ENCODE peak calls at places on chromosomes 12 and 14, in eight cellular contexts. One of them, this sample, is unnamed.

GRCh38 chr14:74492413-74493342 is at the start of gene NPC2:
- DNase-seq in GM20000: no peak
- DNase-seq in stimulated activated CD8-positive, alpha-beta memory T cell treated with anti-CD3 and anti-CD28 coated beads, Interleukin-4, amount 100 ng/mL, for 24 hours: no peak
- DNase-seq in A172: no peak
- DNase-seq in pancreas: no peak
- DNase-seq in cardiac muscle cell: no peak
- DNase-seq in CD4-positive, alpha-beta memory T cell: peak
- DNase-seq in endothelial cell: no peak
- DNase-seq in this sample: no peak

GRCh38 chr12:54053625-54054441 is at the start of gene HOXC4:
- DNase-seq in GM20000: peak
- DNase-seq in stimulated activated CD8-positive, alpha-beta memory T cell treated with anti-CD3 and anti-CD28 coated beads, Interleukin-4, amount 100 ng/mL, for 24 hours: no peak
- DNase-seq in A172: no peak
- DNase-seq in pancreas: no peak
- DNase-seq in cardiac muscle cell: no peak
- DNase-seq in CD4-positive, alpha-beta memory T cell: no peak
- DNase-seq in endothelial cell: no peak
- DNase-seq in this sample: peak

GRCh38 chr14:55245657-55246268 is 25.5 kb upstream of the FBXO34 start:
- DNase-seq in GM20000: peak
- DNase-seq in stimulated activated CD8-positive, alpha-beta memory T cell treated with anti-CD3 and anti-CD28 coated beads, Interleukin-4, amount 100 ng/mL, for 24 hours: no peak
- DNase-seq in A172: peak
- DNase-seq in pancreas: no peak
- DNase-seq in cardiac muscle cell: peak
- DNase-seq in CD4-positive, alpha-beta memory T cell: peak
- DNase-seq in endothelial cell: peak
- DNase-seq in this sample: no peak

GRCh38 chr12:20438307-20438779 is 70.0 kb downstream of the PDE3A start:
- DNase-seq in GM20000: no peak
- DNase-seq in stimulated activated CD8-positive, alpha-beta memory T cell treated with anti-CD3 and anti-CD28 coated beads, Interleukin-4, amount 100 ng/mL, for 24 hours: no peak
- DNase-seq in A172: no peak
- DNase-seq in pancreas: no peak
- DNase-seq in cardiac muscle cell: no peak
- DNase-seq in CD4-positive, alpha-beta memory T cell: no peak
- DNase-seq in endothelial cell: no peak
- DNase-seq in this sample: no peak

GRCh38 chr14:90715993-90716392 is 100.2 kb downstream of the TTC7B start:
- DNase-seq in GM20000: no peak
- DNase-seq in stimulated activated CD8-positive, alpha-beta memory T cell treated with anti-CD3 and anti-CD28 coated beads, Interleukin-4, amount 100 ng/mL, for 24 hours: no peak
- DNase-seq in A172: no peak
- DNase-seq in pancreas: no peak
- DNase-seq in cardiac muscle cell: no peak
- DNase-seq in CD4-positive, alpha-beta memory T cell: no peak
- DNase-seq in endothelial cell: no peak
- DNase-seq in this sample: no peak

GRCh38 chr12:3436496-3437060 is 54.4 kb upstream of the PRMT8 start:
- DNase-seq in GM20000: no peak
- DNase-seq in stimulated activated CD8-positive, alpha-beta memory T cell treated with anti-CD3 and anti-CD28 coated beads, Interleukin-4, amount 100 ng/mL, for 24 hours: no peak
- DNase-seq in A172: no peak
- DNase-seq in pancreas: no peak
- DNase-seq in cardiac muscle cell: no peak
- DNase-seq in CD4-positive, alpha-beta memory T cell: no peak
- DNase-seq in endothelial cell: no peak
- DNase-seq in this sample: no peak

GRCh38 chr14:52299692-52300278 is 14.3 kb upstream of the PTGER2 start:
- DNase-seq in GM20000: peak
- DNase-seq in stimulated activated CD8-positive, alpha-beta memory T cell treated with anti-CD3 and anti-CD28 coated beads, Interleukin-4, amount 100 ng/mL, for 24 hours: no peak
- DNase-seq in A172: peak
- DNase-seq in pancreas: no peak
- DNase-seq in cardiac muscle cell: peak
- DNase-seq in CD4-positive, alpha-beta memory T cell: peak
- DNase-seq in endothelial cell: no peak
- DNase-seq in this sample: no peak

GRCh38 chr12:100793182-100793581 is 1.4 kb upstream of the ANO4 start:
- DNase-seq in GM20000: no peak
- DNase-seq in stimulated activated CD8-positive, alpha-beta memory T cell treated with anti-CD3 and anti-CD28 coated beads, Interleukin-4, amount 100 ng/mL, for 24 hours: no peak
- DNase-seq in A172: peak
- DNase-seq in pancreas: no peak
- DNase-seq in cardiac muscle cell: no peak
- DNase-seq in CD4-positive, alpha-beta memory T cell: no peak
- DNase-seq in endothelial cell: no peak
- DNase-seq in this sample: no peak

GRCh38 chr14:64817631-64818030 is 62.1 kb downstream of the SPTB start:
- DNase-seq in GM20000: no peak
- DNase-seq in stimulated activated CD8-positive, alpha-beta memory T cell treated with anti-CD3 and anti-CD28 coated beads, Interleukin-4, amount 100 ng/mL, for 24 hours: no peak
- DNase-seq in A172: peak
- DNase-seq in pancreas: no peak
- DNase-seq in cardiac muscle cell: no peak
- DNase-seq in CD4-positive, alpha-beta memory T cell: no peak
- DNase-seq in endothelial cell: no peak
- DNase-seq in this sample: no peak

GRCh38 chr14:33679461-33680225 is 271.2 kb downstream of the EGLN3 start:
- DNase-seq in GM20000: no peak
- DNase-seq in stimulated activated CD8-positive, alpha-beta memory T cell treated with anti-CD3 and anti-CD28 coated beads, Interleukin-4, amount 100 ng/mL, for 24 hours: no peak
- DNase-seq in A172: peak
- DNase-seq in pancreas: no peak
- DNase-seq in cardiac muscle cell: no peak
- DNase-seq in CD4-positive, alpha-beta memory T cell: no peak
- DNase-seq in endothelial cell: no peak
- DNase-seq in this sample: no peak

GRCh38 chr12:115813256-115813655 is 464.2 kb downstream of the MED13L start:
- DNase-seq in GM20000: no peak
- DNase-seq in stimulated activated CD8-positive, alpha-beta memory T cell treated with anti-CD3 and anti-CD28 coated beads, Interleukin-4, amount 100 ng/mL, for 24 hours: no peak
- DNase-seq in A172: no peak
- DNase-seq in pancreas: no peak
- DNase-seq in cardiac muscle cell: no peak
- DNase-seq in CD4-positive, alpha-beta memory T cell: no peak
- DNase-seq in endothelial cell: no peak
- DNase-seq in this sample: no peak

GRCh38 chr12:131529196-131530040 is 181.5 kb upstream of the SFSWAP start:
- DNase-seq in GM20000: no peak
- DNase-seq in stimulated activated CD8-positive, alpha-beta memory T cell treated with anti-CD3 and anti-CD28 coated beads, Interleukin-4, amount 100 ng/mL, for 24 hours: no peak
- DNase-seq in A172: peak
- DNase-seq in pancreas: no peak
- DNase-seq in cardiac muscle cell: no peak
- DNase-seq in CD4-positive, alpha-beta memory T cell: no peak
- DNase-seq in endothelial cell: no peak
- DNase-seq in this sample: no peak

GRCh38 chr12:132367401-132367851 is 38.0 kb upstream of the GALNT9 start:
- DNase-seq in GM20000: no peak
- DNase-seq in stimulated activated CD8-positive, alpha-beta memory T cell treated with anti-CD3 and anti-CD28 coated beads, Interleukin-4, amount 100 ng/mL, for 24 hours: no peak
- DNase-seq in A172: no peak
- DNase-seq in pancreas: no peak
- DNase-seq in cardiac muscle cell: no peak
- DNase-seq in CD4-positive, alpha-beta memory T cell: no peak
- DNase-seq in endothelial cell: no peak
- DNase-seq in this sample: no peak

GRCh38 chr12:131795688-131796410 is 32.3 kb upstream of the MMP17 start:
- DNase-seq in GM20000: no peak
- DNase-seq in stimulated activated CD8-positive, alpha-beta memory T cell treated with anti-CD3 and anti-CD28 coated beads, Interleukin-4, amount 100 ng/mL, for 24 hours: no peak
- DNase-seq in A172: no peak
- DNase-seq in pancreas: no peak
- DNase-seq in cardiac muscle cell: no peak
- DNase-seq in CD4-positive, alpha-beta memory T cell: no peak
- DNase-seq in endothelial cell: no peak
- DNase-seq in this sample: peak

GRCh38 chr12:62736596-62736995 is 198.4 kb downstream of the PPM1H start:
- DNase-seq in GM20000: no peak
- DNase-seq in stimulated activated CD8-positive, alpha-beta memory T cell treated with anti-CD3 and anti-CD28 coated beads, Interleukin-4, amount 100 ng/mL, for 24 hours: no peak
- DNase-seq in A172: no peak
- DNase-seq in pancreas: no peak
- DNase-seq in cardiac muscle cell: no peak
- DNase-seq in CD4-positive, alpha-beta memory T cell: no peak
- DNase-seq in endothelial cell: no peak
- DNase-seq in this sample: no peak

GRCh38 chr14:22801716-22802115 is 13.5 kb downstream of the SLC7A7 start:
- DNase-seq in GM20000: no peak
- DNase-seq in stimulated activated CD8-positive, alpha-beta memory T cell treated with anti-CD3 and anti-CD28 coated beads, Interleukin-4, amount 100 ng/mL, for 24 hours: no peak
- DNase-seq in A172: no peak
- DNase-seq in pancreas: no peak
- DNase-seq in cardiac muscle cell: no peak
- DNase-seq in CD4-positive, alpha-beta memory T cell: no peak
- DNase-seq in endothelial cell: no peak
- DNase-seq in this sample: no peak

GRCh38 chr12:67594888-67595287 is 53.7 kb upstream of the DYRK2 start:
- DNase-seq in GM20000: no peak
- DNase-seq in stimulated activated CD8-positive, alpha-beta memory T cell treated with anti-CD3 and anti-CD28 coated beads, Interleukin-4, amount 100 ng/mL, for 24 hours: no peak
- DNase-seq in A172: peak
- DNase-seq in pancreas: no peak
- DNase-seq in cardiac muscle cell: no peak
- DNase-seq in CD4-positive, alpha-beta memory T cell: no peak
- DNase-seq in endothelial cell: no peak
- DNase-seq in this sample: no peak

GRCh38 chr14:91253795-91254323 is 9.4 kb upstream of the GPR68 start:
- DNase-seq in GM20000: no peak
- DNase-seq in stimulated activated CD8-positive, alpha-beta memory T cell treated with anti-CD3 and anti-CD28 coated beads, Interleukin-4, amount 100 ng/mL, for 24 hours: no peak
- DNase-seq in A172: no peak
- DNase-seq in pancreas: no peak
- DNase-seq in cardiac muscle cell: peak
- DNase-seq in CD4-positive, alpha-beta memory T cell: no peak
- DNase-seq in endothelial cell: no peak
- DNase-seq in this sample: no peak

GRCh38 chr12:109740694-109741245 is 27.1 kb downstream of the FAM222A start:
- DNase-seq in GM20000: no peak
- DNase-seq in stimulated activated CD8-positive, alpha-beta memory T cell treated with anti-CD3 and anti-CD28 coated beads, Interleukin-4, amount 100 ng/mL, for 24 hours: no peak
- DNase-seq in A172: no peak
- DNase-seq in pancreas: peak
- DNase-seq in cardiac muscle cell: no peak
- DNase-seq in CD4-positive, alpha-beta memory T cell: no peak
- DNase-seq in endothelial cell: no peak
- DNase-seq in this sample: peak

GRCh38 chr14:81384900-81385299 is 15.2 kb downstream of the STON2 start:
- DNase-seq in GM20000: no peak
- DNase-seq in stimulated activated CD8-positive, alpha-beta memory T cell treated with anti-CD3 and anti-CD28 coated beads, Interleukin-4, amount 100 ng/mL, for 24 hours: no peak
- DNase-seq in A172: no peak
- DNase-seq in pancreas: no peak
- DNase-seq in cardiac muscle cell: no peak
- DNase-seq in CD4-positive, alpha-beta memory T cell: no peak
- DNase-seq in endothelial cell: no peak
- DNase-seq in this sample: no peak

GRCh38 chr14:67493092-67493717 is 4.7 kb upstream of the TMEM229B start:
- DNase-seq in GM20000: no peak
- DNase-seq in stimulated activated CD8-positive, alpha-beta memory T cell treated with anti-CD3 and anti-CD28 coated beads, Interleukin-4, amount 100 ng/mL, for 24 hours: no peak
- DNase-seq in A172: no peak
- DNase-seq in pancreas: no peak
- DNase-seq in cardiac muscle cell: no peak
- DNase-seq in CD4-positive, alpha-beta memory T cell: no peak
- DNase-seq in endothelial cell: no peak
- DNase-seq in this sample: no peak

GRCh38 chr14:30297856-30298255 is 261.1 kb upstream of the G2E3 start:
- DNase-seq in GM20000: no peak
- DNase-seq in stimulated activated CD8-positive, alpha-beta memory T cell treated with anti-CD3 and anti-CD28 coated beads, Interleukin-4, amount 100 ng/mL, for 24 hours: no peak
- DNase-seq in A172: no peak
- DNase-seq in pancreas: no peak
- DNase-seq in cardiac muscle cell: no peak
- DNase-seq in CD4-positive, alpha-beta memory T cell: no peak
- DNase-seq in endothelial cell: no peak
- DNase-seq in this sample: no peak

GRCh38 chr12:93943766-93944165 is 204.6 kb upstream of the PLXNC1 start:
- DNase-seq in GM20000: no peak
- DNase-seq in stimulated activated CD8-positive, alpha-beta memory T cell treated with anti-CD3 and anti-CD28 coated beads, Interleukin-4, amount 100 ng/mL, for 24 hours: no peak
- DNase-seq in A172: peak
- DNase-seq in pancreas: no peak
- DNase-seq in cardiac muscle cell: peak
- DNase-seq in CD4-positive, alpha-beta memory T cell: no peak
- DNase-seq in endothelial cell: no peak
- DNase-seq in this sample: no peak

GRCh38 chr12:82857911-82858533 is 171.3 kb downstream of the TMTC2 start:
- DNase-seq in GM20000: no peak
- DNase-seq in stimulated activated CD8-positive, alpha-beta memory T cell treated with anti-CD3 and anti-CD28 coated beads, Interleukin-4, amount 100 ng/mL, for 24 hours: no peak
- DNase-seq in A172: peak
- DNase-seq in pancreas: no peak
- DNase-seq in cardiac muscle cell: no peak
- DNase-seq in CD4-positive, alpha-beta memory T cell: no peak
- DNase-seq in endothelial cell: no peak
- DNase-seq in this sample: no peak

GRCh38 chr12:49131973-49132461 is 822 bp upstream of the TUBA1B start:
- DNase-seq in GM20000: peak
- DNase-seq in stimulated activated CD8-positive, alpha-beta memory T cell treated with anti-CD3 and anti-CD28 coated beads, Interleukin-4, amount 100 ng/mL, for 24 hours: no peak
- DNase-seq in A172: peak
- DNase-seq in pancreas: no peak
- DNase-seq in cardiac muscle cell: no peak
- DNase-seq in CD4-positive, alpha-beta memory T cell: no peak
- DNase-seq in endothelial cell: no peak
- DNase-seq in this sample: no peak

GRCh38 chr12:103462675-103463074 is 33.1 kb downstream of the C12orf42 start:
- DNase-seq in GM20000: peak
- DNase-seq in stimulated activated CD8-positive, alpha-beta memory T cell treated with anti-CD3 and anti-CD28 coated beads, Interleukin-4, amount 100 ng/mL, for 24 hours: no peak
- DNase-seq in A172: no peak
- DNase-seq in pancreas: no peak
- DNase-seq in cardiac muscle cell: no peak
- DNase-seq in CD4-positive, alpha-beta memory T cell: no peak
- DNase-seq in endothelial cell: no peak
- DNase-seq in this sample: no peak

GRCh38 chr14:54567634-54568561 is 970 bp downstream of the SAMD4A start:
- DNase-seq in GM20000: peak
- DNase-seq in stimulated activated CD8-positive, alpha-beta memory T cell treated with anti-CD3 and anti-CD28 coated beads, Interleukin-4, amount 100 ng/mL, for 24 hours: no peak
- DNase-seq in A172: no peak
- DNase-seq in pancreas: peak
- DNase-seq in cardiac muscle cell: peak
- DNase-seq in CD4-positive, alpha-beta memory T cell: peak
- DNase-seq in endothelial cell: peak
- DNase-seq in this sample: peak

GRCh38 chr14:71754422-71755095 is 177.7 kb upstream of the RGS6 start:
- DNase-seq in GM20000: no peak
- DNase-seq in stimulated activated CD8-positive, alpha-beta memory T cell treated with anti-CD3 and anti-CD28 coated beads, Interleukin-4, amount 100 ng/mL, for 24 hours: no peak
- DNase-seq in A172: no peak
- DNase-seq in pancreas: no peak
- DNase-seq in cardiac muscle cell: no peak
- DNase-seq in CD4-positive, alpha-beta memory T cell: no peak
- DNase-seq in endothelial cell: no peak
- DNase-seq in this sample: peak

GRCh38 chr12:110619534-110619953 is 5.6 kb downstream of the TCTN1 start:
- DNase-seq in GM20000: peak
- DNase-seq in stimulated activated CD8-positive, alpha-beta memory T cell treated with anti-CD3 and anti-CD28 coated beads, Interleukin-4, amount 100 ng/mL, for 24 hours: no peak
- DNase-seq in A172: no peak
- DNase-seq in pancreas: no peak
- DNase-seq in cardiac muscle cell: no peak
- DNase-seq in CD4-positive, alpha-beta memory T cell: no peak
- DNase-seq in endothelial cell: no peak
- DNase-seq in this sample: no peak

GRCh38 chr12:71694099-71694820 is 8.4 kb downstream of the TMEM19 start:
- DNase-seq in GM20000: peak
- DNase-seq in stimulated activated CD8-positive, alpha-beta memory T cell treated with anti-CD3 and anti-CD28 coated beads, Interleukin-4, amount 100 ng/mL, for 24 hours: no peak
- DNase-seq in A172: no peak
- DNase-seq in pancreas: no peak
- DNase-seq in cardiac muscle cell: peak
- DNase-seq in CD4-positive, alpha-beta memory T cell: no peak
- DNase-seq in endothelial cell: no peak
- DNase-seq in this sample: no peak

GRCh38 chr12:42162198-42162597 is 17.5 kb upstream of the GXYLT1 start:
- DNase-seq in GM20000: no peak
- DNase-seq in stimulated activated CD8-positive, alpha-beta memory T cell treated with anti-CD3 and anti-CD28 coated beads, Interleukin-4, amount 100 ng/mL, for 24 hours: no peak
- DNase-seq in A172: peak
- DNase-seq in pancreas: no peak
- DNase-seq in cardiac muscle cell: no peak
- DNase-seq in CD4-positive, alpha-beta memory T cell: no peak
- DNase-seq in endothelial cell: no peak
- DNase-seq in this sample: no peak

GRCh38 chr12:96989916-96990315 is 82.9 kb downstream of the NEDD1 start:
- DNase-seq in GM20000: no peak
- DNase-seq in stimulated activated CD8-positive, alpha-beta memory T cell treated with anti-CD3 and anti-CD28 coated beads, Interleukin-4, amount 100 ng/mL, for 24 hours: no peak
- DNase-seq in A172: peak
- DNase-seq in pancreas: no peak
- DNase-seq in cardiac muscle cell: peak
- DNase-seq in CD4-positive, alpha-beta memory T cell: no peak
- DNase-seq in endothelial cell: peak
- DNase-seq in this sample: peak

GRCh38 chr12:13075114-13075471 is 28.4 kb downstream of the GSG1 start:
- DNase-seq in GM20000: no peak
- DNase-seq in stimulated activated CD8-positive, alpha-beta memory T cell treated with anti-CD3 and anti-CD28 coated beads, Interleukin-4, amount 100 ng/mL, for 24 hours: no peak
- DNase-seq in A172: no peak
- DNase-seq in pancreas: no peak
- DNase-seq in cardiac muscle cell: no peak
- DNase-seq in CD4-positive, alpha-beta memory T cell: no peak
- DNase-seq in endothelial cell: no peak
- DNase-seq in this sample: no peak

This sample was measured in WTC11.